ENCODE peak calls at places on chromosome X, in four cellular contexts. U is HFF-Myc, D is pancreas, F is psoas muscle. Z is an unnamed sample.

GRCh38 chrX:115719171-115719570 is 158.2 kb downstream of the PLS3 start:
- DNase-seq in F (no peak), D (no peak), U (no peak), Z (no peak)

GRCh38 chrX:45714864-45715263 is 514.2 kb upstream of the DIPK2B start:
- DNase-seq in F (no peak), D (no peak), U (no peak), Z (peak)

GRCh38 chrX:68868316-68868715 is 39.5 kb downstream of the EFNB1 start:
- DNase-seq in F (no peak), U (no peak), D (no peak), Z (no peak)

GRCh38 chrX:50111762-50112161 is 89.0 kb downstream of the AKAP4 start:
- DNase-seq in D (peak), F (no peak), U (no peak), Z (no peak)

GRCh38 chrX:5644786-5645185 is 583.9 kb downstream of the NLGN4X start:
- DNase-seq in U (no peak), F (no peak), D (no peak), Z (no peak)

GRCh38 chrX:154804957-154805695 is at the start of gene MPP1:
- DNase-seq in D (peak), F (peak), U (no peak), Z (peak)

GRCh38 chrX:69125094-69125493 is 40.2 kb downstream of the PJA1 start:
- DNase-seq in F (no peak), D (peak), U (no peak), Z (no peak)

GRCh38 chrX:74420194-74421035 is 878 bp upstream of the SLC16A2 start:
- DNase-seq in D (peak), F (peak), U (no peak), Z (peak)

GRCh38 chrX:101564651-101565050 is 14.3 kb downstream of the ARMCX1 start:
- DNase-seq in F (no peak), U (no peak), D (no peak), Z (no peak)

GRCh38 chrX:84729809-84730208 is 227.6 kb upstream of the HDX start:
- DNase-seq in U (no peak), F (no peak), D (peak), Z (peak)

GRCh38 chrX:24242649-24243556 is 71.0 kb downstream of the SUPT20HL2 start:
- DNase-seq in U (no peak), F (peak), D (peak), Z (peak)

GRCh38 chrX:135484636-135485289 is 35.7 kb upstream of the INTS6L start:
- DNase-seq in F (no peak), D (peak), U (no peak), Z (peak)

GRCh38 chrX:150038356-150038755 is 100.1 kb upstream of the EOLA2 start:
- DNase-seq in U (no peak), D (no peak), F (no peak), Z (no peak)

GRCh38 chrX:110213183-110213582 is 104.7 kb downstream of the AMMECR1 start:
- DNase-seq in D (no peak), U (no peak), F (no peak), Z (no peak)
- H3K4me3 ChIP-seq in D (no peak), U (no peak), F (no peak), Z (no peak)

DNA sequence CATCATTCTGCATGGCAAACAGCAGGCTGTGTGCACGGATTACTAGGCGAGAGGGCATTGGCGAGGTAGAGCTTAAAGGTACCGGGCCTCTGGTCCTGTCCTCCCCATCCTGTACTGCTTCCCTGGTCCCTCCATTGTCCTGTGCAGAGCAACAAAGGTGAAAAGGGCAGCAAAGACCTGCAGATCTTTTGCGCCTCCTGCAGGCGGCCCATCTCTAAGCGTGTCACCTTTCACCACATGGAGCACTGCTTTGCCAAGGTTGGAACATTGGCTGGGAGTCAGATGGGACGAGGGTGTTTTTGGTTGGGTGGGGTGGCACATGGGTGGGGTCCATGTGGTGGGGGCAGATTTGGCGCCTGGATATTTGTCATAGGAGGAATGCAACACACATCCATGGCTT is 64.7 kb upstream of the UXT start:
- DNase-seq in D (no peak), F (no peak), U (no peak), Z (no peak)
- TF ChIP-seq CTCF in D (no peak), F (no peak), U (no peak), Z (no peak)

GRCh38 chrX:19030805-19031204 is 46.9 kb upstream of the PHKA2 start:
- DNase-seq in D (no peak), F (no peak), U (no peak), Z (no peak)
- H3K4me3 ChIP-seq in D (no peak), F (no peak), U (no peak), Z (no peak)

GRCh38 chrX:151155234-151155633 is 21.1 kb upstream of the GPR50 start:
- DNase-seq in D (no peak), F (no peak), U (no peak), Z (no peak)

GRCh38 chrX:151151668-151152267 is 24.6 kb upstream of the GPR50 start:
- DNase-seq in D (peak), U (peak), F (no peak), Z (peak)

GRCh38 chrX:151153086-151153485 is 23.3 kb upstream of the GPR50 start:
- DNase-seq in F (no peak), D (no peak), U (peak), Z (peak)
- TF ChIP-seq CTCF in F (no peak), D (no peak), U (no peak), Z (peak)

GRCh38 chrX:153499258-153499657 is 4.5 kb downstream of the BGN start:
- DNase-seq in F (no peak), D (no peak), U (no peak), Z (peak)
- H3K4me3 ChIP-seq in F (no peak), D (no peak), U (peak), Z (peak)

DNA sequence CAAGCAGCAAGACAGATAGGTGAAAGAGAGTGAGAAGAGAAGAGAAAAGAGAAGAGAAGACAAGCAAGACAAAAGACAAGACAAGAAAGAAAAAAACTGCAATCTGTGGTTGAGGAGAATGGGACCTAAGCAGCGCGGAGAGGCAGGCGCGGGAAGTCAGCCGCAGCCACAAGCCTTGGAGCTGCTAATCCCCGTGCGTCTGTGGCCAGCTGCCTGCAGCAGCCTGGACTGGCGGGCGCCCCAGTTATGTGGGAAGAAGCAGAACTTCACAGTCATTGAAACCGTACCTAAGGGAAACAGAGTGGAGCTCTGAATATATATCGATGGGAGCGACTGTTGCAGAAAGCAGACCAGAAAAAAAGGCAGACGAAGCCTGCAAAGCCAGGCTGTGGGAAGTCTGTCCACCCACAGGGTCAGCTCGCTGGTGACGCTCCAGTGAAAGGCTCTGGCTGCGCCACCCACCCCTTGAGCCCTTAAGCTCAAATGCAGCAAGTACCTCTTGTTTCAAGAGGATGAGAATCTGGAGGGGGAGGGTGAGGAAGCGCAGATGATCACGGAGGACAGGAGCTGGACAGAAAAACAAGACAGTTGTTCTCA is 24.8 kb downstream of the KCNE5 start:
- DNase-seq in U (no peak), D (no peak), F (no peak), Z (peak)
- TF ChIP-seq CTCF in U (no peak), D (no peak), F (no peak), Z (no peak)

GRCh38 chrX:130529531-130529930 is 127.7 kb downstream of the RBMX2 start:
- DNase-seq in D (no peak), U (no peak), F (no peak), Z (no peak)

GRCh38 chrX:130523460-130524394 is 121.9 kb downstream of the RBMX2 start:
- DNase-seq in D (peak), U (no peak), F (no peak), Z (no peak)

DNA sequence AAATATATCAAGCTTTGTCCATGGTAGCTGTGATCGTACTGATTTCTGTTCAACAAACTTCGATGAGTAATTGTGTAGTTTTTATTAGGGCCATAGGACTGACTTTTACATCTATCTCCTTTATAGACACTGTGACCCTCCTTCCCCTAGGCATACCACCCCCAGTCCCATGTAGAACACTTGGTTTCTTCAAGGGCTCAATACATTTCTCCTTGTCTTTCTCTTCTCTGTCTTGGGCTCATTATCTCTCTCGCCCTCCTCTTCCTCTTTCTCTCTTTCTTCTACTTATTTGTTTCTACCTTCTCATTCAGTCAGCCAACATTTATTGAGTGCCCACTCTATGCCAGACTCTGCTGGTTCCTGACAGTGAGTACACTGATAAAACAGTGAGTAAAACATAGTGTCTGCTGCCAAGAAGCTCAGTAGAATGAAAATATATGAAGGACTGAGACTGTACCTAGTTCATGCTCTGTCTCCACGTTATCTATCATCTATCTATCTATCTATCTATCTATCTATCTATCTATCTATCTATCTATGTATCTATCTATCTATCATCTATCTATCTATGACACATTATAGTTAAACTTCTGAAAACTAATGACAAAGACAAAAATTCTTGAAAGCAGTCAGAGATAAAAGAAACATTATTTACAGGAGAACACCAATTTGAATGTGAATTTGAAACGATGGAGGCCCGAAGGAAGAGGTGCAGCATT is 122.8 kb downstream of the RBMX2 start:
- DNase-seq in D (no peak), U (no peak), F (no peak), Z (no peak)
- H3K4me3 ChIP-seq in D (no peak), U (peak), F (peak), Z (no peak)

DNA sequence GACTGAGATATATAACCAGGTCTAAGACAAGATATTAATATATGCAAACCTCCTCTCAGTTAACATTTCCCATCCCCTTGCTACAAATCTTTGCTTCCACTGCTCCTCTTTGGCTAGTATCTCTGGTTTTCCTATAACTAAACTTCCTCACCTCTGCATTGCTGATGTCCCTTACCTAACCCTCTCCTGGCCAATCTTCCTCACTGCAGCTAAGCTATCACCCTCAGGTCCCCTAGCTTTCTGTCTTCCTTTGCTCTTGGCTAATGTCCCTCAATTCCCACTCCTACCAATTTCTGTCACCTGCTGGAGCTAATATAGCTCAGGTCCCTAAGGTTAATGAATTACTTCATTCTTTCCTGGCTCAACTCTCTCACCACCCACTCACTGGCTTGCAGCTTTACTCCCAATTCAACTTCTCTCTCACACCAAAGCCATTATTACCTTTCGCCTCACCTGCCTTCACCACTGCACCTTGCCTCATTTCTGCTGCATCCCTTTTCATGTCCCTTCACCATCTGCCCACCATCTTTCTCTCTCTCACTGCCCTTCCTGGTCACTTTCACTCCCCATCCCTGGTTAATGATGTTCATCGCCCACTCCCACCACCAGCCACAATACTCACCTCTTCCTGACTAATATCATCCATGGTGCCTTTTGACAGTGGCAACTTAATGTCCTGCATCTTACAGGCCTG is 26.7 kb downstream of the SMC1A start:
- DNase-seq in D (no peak), U (no peak), F (no peak), Z (no peak)
- TF ChIP-seq CTCF in D (no peak), U (no peak), F (no peak), Z (no peak)

Z was measured in fibroblast of the aortic adventitia.